ENCODE peak calls at places on chromosomes 6 and 20, in four cellular contexts. One of them, this sample, is unnamed.

GRCh38 chr20:12012241-12013222 is 94.8 kb downstream of the BTBD3 start:
- DNase-seq in psoas muscle: no peak
- DNase-seq in fibroblast of the aortic adventitia: peak
- DNase-seq in heart right ventricle: no peak
- DNase-seq in this sample: peak

GRCh38 chr20:45701104-45701503 is 734 bp upstream of the WFDC13 start:
- DNase-seq in psoas muscle: no peak
- DNase-seq in fibroblast of the aortic adventitia: no peak
- DNase-seq in heart right ventricle: no peak
- DNase-seq in this sample: no peak

GRCh38 chr20:49140834-49141233 is 47.3 kb downstream of the STAU1 start:
- DNase-seq in psoas muscle: no peak
- DNase-seq in fibroblast of the aortic adventitia: peak
- DNase-seq in heart right ventricle: no peak
- DNase-seq in this sample: no peak

GRCh38 chr20:56003966-56004365 is 1.4 kb downstream of the CBLN4 start:
- DNase-seq in psoas muscle: peak
- DNase-seq in heart right ventricle: no peak
- DNase-seq in fibroblast of the aortic adventitia: no peak
- DNase-seq in this sample: no peak

GRCh38 chr6:5459346-5459745 is 198.0 kb downstream of the FARS2 start:
- DNase-seq in heart right ventricle: no peak
- DNase-seq in fibroblast of the aortic adventitia: no peak
- DNase-seq in psoas muscle: no peak
- DNase-seq in this sample: no peak

GRCh38 chr20:22700387-22700786 is 116.0 kb upstream of the FOXA2 start:
- DNase-seq in psoas muscle: no peak
- DNase-seq in heart right ventricle: no peak
- DNase-seq in fibroblast of the aortic adventitia: peak
- DNase-seq in this sample: peak

GRCh38 chr20:47927385-47927851 is 142.1 kb upstream of the SULF2 start:
- DNase-seq in psoas muscle: no peak
- DNase-seq in fibroblast of the aortic adventitia: peak
- DNase-seq in heart right ventricle: no peak
- DNase-seq in this sample: peak

GRCh38 chr20:44224651-44225050 is 14.1 kb upstream of the OSER1 start:
- DNase-seq in psoas muscle: no peak
- DNase-seq in fibroblast of the aortic adventitia: no peak
- DNase-seq in heart right ventricle: no peak
- DNase-seq in this sample: no peak

GRCh38 chr6:52162940-52163908 is 23.0 kb upstream of the IL17A start:
- DNase-seq in psoas muscle: no peak
- DNase-seq in fibroblast of the aortic adventitia: peak
- DNase-seq in heart right ventricle: no peak
- DNase-seq in this sample: peak

GRCh38 chr6:106692112-106692822 is 62.9 kb downstream of the QRSL1 start:
- DNase-seq in psoas muscle: no peak
- DNase-seq in fibroblast of the aortic adventitia: peak
- DNase-seq in heart right ventricle: no peak
- DNase-seq in this sample: peak

GRCh38 chr6:27568226-27568889 is 95.5 kb upstream of the ZNF184 start:
- DNase-seq in heart right ventricle: no peak
- DNase-seq in fibroblast of the aortic adventitia: no peak
- DNase-seq in psoas muscle: no peak
- DNase-seq in this sample: no peak

GRCh38 chr6:161395832-161396231 is 122.0 kb upstream of the AGPAT4 start:
- DNase-seq in fibroblast of the aortic adventitia: no peak
- DNase-seq in psoas muscle: no peak
- DNase-seq in heart right ventricle: no peak
- DNase-seq in this sample: no peak

GRCh38 chr6:26216886-26217713 is 129.9 kb downstream of the HFE start:
- DNase-seq in psoas muscle: peak
- DNase-seq in heart right ventricle: peak
- DNase-seq in fibroblast of the aortic adventitia: peak
- DNase-seq in this sample: peak

GRCh38 chr20:35626386-35627001 is 10.9 kb downstream of the SPAG4 start:
- DNase-seq in heart right ventricle: no peak
- DNase-seq in fibroblast of the aortic adventitia: no peak
- DNase-seq in psoas muscle: no peak
- DNase-seq in this sample: no peak

GRCh38 chr20:38110525-38111178 is 54.4 kb downstream of the TGM2 start:
- DNase-seq in psoas muscle: no peak
- DNase-seq in fibroblast of the aortic adventitia: no peak
- DNase-seq in heart right ventricle: no peak
- DNase-seq in this sample: no peak

GRCh38 chr6:14354919-14355572 is 237.5 kb downstream of the CD83 start:
- DNase-seq in fibroblast of the aortic adventitia: peak
- DNase-seq in heart right ventricle: peak
- DNase-seq in psoas muscle: peak
- DNase-seq in this sample: peak

GRCh38 chr6:112429226-112429625 is 82.1 kb downstream of the RFPL4B start:
- DNase-seq in heart right ventricle: no peak
- DNase-seq in psoas muscle: no peak
- DNase-seq in fibroblast of the aortic adventitia: peak
- DNase-seq in this sample: peak

GRCh38 chr20:23144856-23145255 is 58.7 kb upstream of the CD93 start:
- DNase-seq in fibroblast of the aortic adventitia: no peak
- DNase-seq in psoas muscle: no peak
- DNase-seq in heart right ventricle: no peak
- DNase-seq in this sample: no peak

GRCh38 chr6:161347988-161348627 is 74.2 kb upstream of the AGPAT4 start:
- DNase-seq in fibroblast of the aortic adventitia: no peak
- DNase-seq in psoas muscle: no peak
- DNase-seq in heart right ventricle: no peak
- DNase-seq in this sample: no peak

GRCh38 chr6:169371344-169372144 is 117.9 kb upstream of the THBS2 start:
- DNase-seq in fibroblast of the aortic adventitia: peak
- DNase-seq in psoas muscle: no peak
- DNase-seq in heart right ventricle: no peak
- DNase-seq in this sample: no peak

GRCh38 chr6:41288025-41288777 is 1.7 kb upstream of the TREM1 start:
- DNase-seq in psoas muscle: no peak
- DNase-seq in heart right ventricle: no peak
- DNase-seq in fibroblast of the aortic adventitia: no peak
- DNase-seq in this sample: no peak

GRCh38 chr6:157323924-157324276 is 581 bp upstream of the TMEM242 start:
- DNase-seq in heart right ventricle: peak
- DNase-seq in psoas muscle: peak
- DNase-seq in fibroblast of the aortic adventitia: peak
- DNase-seq in this sample: peak

GRCh38 chr6:7129784-7130569 is 22.2 kb downstream of the RREB1 start:
- DNase-seq in fibroblast of the aortic adventitia: peak
- DNase-seq in heart right ventricle: no peak
- DNase-seq in psoas muscle: peak
- DNase-seq in this sample: peak

GRCh38 chr20:13436530-13436929 is 202.2 kb downstream of the TASP1 start:
- DNase-seq in heart right ventricle: no peak
- DNase-seq in fibroblast of the aortic adventitia: no peak
- DNase-seq in psoas muscle: no peak
- DNase-seq in this sample: no peak

GRCh38 chr6:66508433-66508832 is 801.4 kb upstream of the EYS start:
- DNase-seq in psoas muscle: no peak
- DNase-seq in heart right ventricle: no peak
- DNase-seq in fibroblast of the aortic adventitia: no peak
- DNase-seq in this sample: peak

GRCh38 chr6:46263709-46264091 is 92.9 kb upstream of the ENPP5 start:
- DNase-seq in psoas muscle: no peak
- DNase-seq in heart right ventricle: no peak
- DNase-seq in fibroblast of the aortic adventitia: peak
- DNase-seq in this sample: peak

GRCh38 chr6:211856-212497 is 80.3 kb upstream of the DUSP22 start:
- DNase-seq in psoas muscle: no peak
- DNase-seq in fibroblast of the aortic adventitia: no peak
- DNase-seq in heart right ventricle: no peak
- DNase-seq in this sample: no peak

GRCh38 chr20:45469336-45470261 is at the start of gene WFDC2:
- DNase-seq in heart right ventricle: peak
- DNase-seq in psoas muscle: peak
- DNase-seq in fibroblast of the aortic adventitia: no peak
- DNase-seq in this sample: no peak

GRCh38 chr20:24651171-24651972 is 181.9 kb downstream of the SYNDIG1 start:
- DNase-seq in psoas muscle: no peak
- DNase-seq in heart right ventricle: no peak
- DNase-seq in fibroblast of the aortic adventitia: peak
- DNase-seq in this sample: peak

GRCh38 chr20:20450461-20451027 is 82.6 kb downstream of the INSM1 start:
- DNase-seq in heart right ventricle: peak
- DNase-seq in psoas muscle: no peak
- DNase-seq in fibroblast of the aortic adventitia: peak
- DNase-seq in this sample: peak

GRCh38 chr6:149896491-149896890 is 1.4 kb downstream of the RAET1E start:
- DNase-seq in fibroblast of the aortic adventitia: peak
- DNase-seq in psoas muscle: no peak
- DNase-seq in heart right ventricle: no peak
- DNase-seq in this sample: peak

GRCh38 chr6:149895702-149896310 is 2.1 kb downstream of the RAET1E start:
- DNase-seq in heart right ventricle: peak
- DNase-seq in psoas muscle: peak
- DNase-seq in fibroblast of the aortic adventitia: peak
- DNase-seq in this sample: peak

GRCh38 chr6:149898966-149899365 is 1.1 kb upstream of the RAET1E start:
- DNase-seq in psoas muscle: no peak
- DNase-seq in fibroblast of the aortic adventitia: no peak
- DNase-seq in heart right ventricle: no peak
- DNase-seq in this sample: no peak

GRCh38 chr6:149897855-149898744 is at the start of gene RAET1E:
- DNase-seq in fibroblast of the aortic adventitia: no peak
- DNase-seq in psoas muscle: no peak
- DNase-seq in heart right ventricle: no peak
- DNase-seq in this sample: no peak

GRCh38 chr6:149897015-149897697 is 757 bp downstream of the RAET1E start:
- DNase-seq in heart right ventricle: peak
- DNase-seq in fibroblast of the aortic adventitia: peak
- DNase-seq in psoas muscle: peak
- DNase-seq in this sample: peak
- H3K4me3 ChIP-seq in heart right ventricle: no peak
- H3K4me3 ChIP-seq in fibroblast of the aortic adventitia: peak
- H3K4me3 ChIP-seq in psoas muscle: peak
- H3K4me3 ChIP-seq in this sample: no peak

DNA sequence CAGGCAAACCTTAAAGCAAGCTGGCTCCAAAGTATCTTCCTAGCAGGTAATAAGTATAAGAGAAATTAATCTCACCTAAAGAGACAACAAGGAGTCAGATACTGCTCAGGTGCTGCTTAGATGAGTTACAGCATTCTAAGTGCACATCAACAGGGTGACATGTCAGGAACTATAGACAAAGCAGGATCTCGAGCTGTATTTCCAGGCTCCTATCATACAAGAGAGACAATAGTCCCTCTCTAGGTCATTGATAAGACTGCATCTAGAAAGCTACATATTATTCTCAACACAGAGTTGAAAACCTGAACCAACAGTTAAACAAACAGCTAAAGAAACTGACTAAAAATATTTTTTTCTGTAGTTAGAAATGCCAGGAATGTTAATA is 3.9 kb downstream of the PTPRK start:
- DNase-seq in heart right ventricle: no peak
- DNase-seq in fibroblast of the aortic adventitia: no peak
- DNase-seq in psoas muscle: no peak
- DNase-seq in this sample: peak
- TF ChIP-seq CTCF in heart right ventricle: peak
- TF ChIP-seq CTCF in fibroblast of the aortic adventitia: peak
- TF ChIP-seq CTCF in psoas muscle: peak
- TF ChIP-seq CTCF in this sample: peak

DNA sequence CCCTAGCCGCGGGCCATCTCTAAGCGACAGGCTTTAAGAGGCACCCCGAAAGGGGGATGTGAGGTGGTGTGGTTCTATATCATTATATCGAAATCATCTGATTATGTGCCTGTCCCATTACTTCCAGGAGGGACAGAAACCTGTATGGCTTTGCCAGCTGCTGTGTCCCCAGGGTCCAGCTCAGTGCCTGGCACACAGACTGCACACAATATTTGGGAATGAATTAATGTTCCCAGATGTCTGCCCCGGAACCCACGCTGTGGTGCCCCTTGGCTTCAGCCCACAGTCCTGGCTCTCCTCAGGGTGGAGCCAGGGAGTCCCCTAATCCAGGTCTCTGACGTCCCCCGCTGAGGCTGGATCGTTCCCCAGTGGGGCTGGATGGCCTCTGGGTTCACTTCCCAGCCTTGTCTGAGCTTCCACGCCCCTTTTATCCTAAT is 8.9 kb upstream of the AHCY start:
- DNase-seq in psoas muscle: no peak
- DNase-seq in heart right ventricle: no peak
- DNase-seq in fibroblast of the aortic adventitia: no peak
- DNase-seq in this sample: no peak
- H3K4me3 ChIP-seq in psoas muscle: no peak
- H3K4me3 ChIP-seq in heart right ventricle: no peak
- H3K4me3 ChIP-seq in fibroblast of the aortic adventitia: no peak
- H3K4me3 ChIP-seq in this sample: peak

DNA sequence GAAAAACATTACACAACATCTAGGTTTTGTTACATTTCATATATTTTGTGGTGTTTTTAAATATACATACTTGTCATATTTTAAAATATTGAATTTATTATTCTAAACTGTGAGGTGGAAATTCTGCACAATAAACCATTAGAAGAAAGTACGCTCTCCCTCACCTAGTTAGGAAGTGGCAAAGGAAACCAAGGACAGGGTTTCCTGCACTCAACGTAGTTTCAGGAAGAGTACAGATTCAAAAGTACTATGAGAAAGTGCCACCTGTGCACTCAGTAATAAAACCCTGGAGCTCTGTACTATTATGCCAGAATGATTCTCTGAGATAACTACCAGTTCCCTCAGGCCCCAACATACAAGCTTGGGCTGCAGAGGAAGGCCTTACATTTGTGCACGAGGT is 54.6 kb upstream of the MRAP2 start:
- DNase-seq in psoas muscle: no peak
- DNase-seq in fibroblast of the aortic adventitia: no peak
- DNase-seq in heart right ventricle: no peak
- DNase-seq in this sample: no peak
- TF ChIP-seq CTCF in psoas muscle: no peak
- TF ChIP-seq CTCF in fibroblast of the aortic adventitia: no peak
- TF ChIP-seq CTCF in heart right ventricle: no peak
- TF ChIP-seq CTCF in this sample: no peak

GRCh38 chr20:3679749-3680700 is 1.8 kb downstream of the ADAM33 start:
- DNase-seq in heart right ventricle: peak
- DNase-seq in fibroblast of the aortic adventitia: peak
- DNase-seq in psoas muscle: peak
- DNase-seq in this sample: peak
- H3K4me3 ChIP-seq in heart right ventricle: no peak
- H3K4me3 ChIP-seq in fibroblast of the aortic adventitia: peak
- H3K4me3 ChIP-seq in psoas muscle: peak
- H3K4me3 ChIP-seq in this sample: peak

This sample was measured in astrocyte of the spinal cord.